ENCODE peak calls at places on chromosomes 5 and 9, in four cellular contexts. One of them, this sample, is unnamed.

GRCh38 chr5:140628711-140629110 is 4.3 kb downstream of the CD14 start:
- DNase-seq in ovary: no peak
- DNase-seq in WTC11: no peak
- DNase-seq in activated CD8-positive, alpha-beta T cell treated with anti-CD3 and anti-CD28 coated beads for 36 hours: no peak
- DNase-seq in this sample: no peak

GRCh38 chr5:151923865-151924264 is 786 bp downstream of the GLRA1 start:
- DNase-seq in WTC11: peak
- DNase-seq in activated CD8-positive, alpha-beta T cell treated with anti-CD3 and anti-CD28 coated beads for 36 hours: no peak
- DNase-seq in ovary: no peak
- DNase-seq in this sample: peak

GRCh38 chr9:100990605-100991381 is 37.7 kb upstream of the PLPPR1 start:
- DNase-seq in WTC11: no peak
- DNase-seq in activated CD8-positive, alpha-beta T cell treated with anti-CD3 and anti-CD28 coated beads for 36 hours: no peak
- DNase-seq in ovary: no peak
- DNase-seq in this sample: no peak

GRCh38 chr5:28009526-28010025 is 971.2 kb upstream of the CDH9 start:
- DNase-seq in ovary: no peak
- DNase-seq in WTC11: no peak
- DNase-seq in activated CD8-positive, alpha-beta T cell treated with anti-CD3 and anti-CD28 coated beads for 36 hours: no peak
- DNase-seq in this sample: no peak

GRCh38 chr5:125874057-125874456 is 549.2 kb upstream of the GRAMD2B start:
- DNase-seq in ovary: no peak
- DNase-seq in WTC11: no peak
- DNase-seq in activated CD8-positive, alpha-beta T cell treated with anti-CD3 and anti-CD28 coated beads for 36 hours: no peak
- DNase-seq in this sample: no peak

GRCh38 chr5:71922584-71923106 is 184.6 kb upstream of the MAP1B start:
- DNase-seq in activated CD8-positive, alpha-beta T cell treated with anti-CD3 and anti-CD28 coated beads for 36 hours: no peak
- DNase-seq in WTC11: no peak
- DNase-seq in ovary: no peak
- DNase-seq in this sample: no peak

GRCh38 chr5:141567513-141568117 is 51.2 kb downstream of the DIAPH1 start:
- DNase-seq in activated CD8-positive, alpha-beta T cell treated with anti-CD3 and anti-CD28 coated beads for 36 hours: no peak
- DNase-seq in ovary: no peak
- DNase-seq in WTC11: no peak
- DNase-seq in this sample: no peak

GRCh38 chr5:92810036-92810435 is 771.0 kb downstream of the NR2F1-AS1 start:
- DNase-seq in activated CD8-positive, alpha-beta T cell treated with anti-CD3 and anti-CD28 coated beads for 36 hours: no peak
- DNase-seq in WTC11: no peak
- DNase-seq in ovary: no peak
- DNase-seq in this sample: no peak

GRCh38 chr9:90939367-90939766 is 137.7 kb downstream of the SYK start:
- DNase-seq in ovary: no peak
- DNase-seq in WTC11: no peak
- DNase-seq in activated CD8-positive, alpha-beta T cell treated with anti-CD3 and anti-CD28 coated beads for 36 hours: no peak
- DNase-seq in this sample: no peak

GRCh38 chr9:113542016-113542415 is 78.5 kb downstream of the RGS3 start:
- DNase-seq in ovary: no peak
- DNase-seq in WTC11: no peak
- DNase-seq in activated CD8-positive, alpha-beta T cell treated with anti-CD3 and anti-CD28 coated beads for 36 hours: no peak
- DNase-seq in this sample: no peak

GRCh38 chr9:94928696-94929372 is 202.3 kb downstream of the AOPEP start:
- DNase-seq in ovary: no peak
- DNase-seq in WTC11: no peak
- DNase-seq in activated CD8-positive, alpha-beta T cell treated with anti-CD3 and anti-CD28 coated beads for 36 hours: no peak
- DNase-seq in this sample: no peak

GRCh38 chr5:177117441-177118045 is 16.0 kb upstream of the NSD1 start:
- DNase-seq in activated CD8-positive, alpha-beta T cell treated with anti-CD3 and anti-CD28 coated beads for 36 hours: no peak
- DNase-seq in ovary: no peak
- DNase-seq in WTC11: no peak
- DNase-seq in this sample: no peak

GRCh38 chr5:1056611-1057484 is 48.2 kb downstream of the NKD2 start:
- DNase-seq in WTC11: no peak
- DNase-seq in activated CD8-positive, alpha-beta T cell treated with anti-CD3 and anti-CD28 coated beads for 36 hours: no peak
- DNase-seq in ovary: no peak
- DNase-seq in this sample: no peak

DNA sequence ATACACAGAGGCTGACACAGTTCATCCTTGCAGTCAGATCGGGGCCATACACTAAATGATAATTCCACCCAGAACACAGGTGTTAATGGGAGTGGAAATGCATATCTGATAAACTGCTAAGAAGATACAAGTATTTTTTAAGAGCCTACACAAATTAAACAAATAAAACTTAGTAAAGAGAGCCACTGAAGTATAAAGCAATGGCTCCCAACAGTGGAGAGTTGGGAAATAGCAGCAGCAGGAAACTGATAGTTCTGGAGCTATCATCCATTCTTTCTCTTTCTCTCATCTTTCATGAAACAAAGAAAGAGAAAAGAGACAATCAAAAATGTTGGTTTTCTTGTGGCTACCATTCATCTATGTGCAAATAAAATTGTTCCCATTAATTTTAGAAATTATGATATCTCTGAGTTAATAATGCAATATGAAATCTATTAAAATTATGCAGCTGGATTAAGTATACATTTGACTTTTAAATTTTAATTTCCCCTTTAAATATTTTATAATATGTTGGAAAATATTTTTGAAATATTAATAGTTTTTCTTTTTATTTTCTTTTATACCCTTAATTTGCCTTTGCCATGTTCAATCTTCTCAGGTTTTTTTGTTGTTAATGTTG is 120.8 kb downstream of the EMB start:
- DNase-seq in WTC11: no peak
- DNase-seq in activated CD8-positive, alpha-beta T cell treated with anti-CD3 and anti-CD28 coated beads for 36 hours: no peak
- DNase-seq in ovary: no peak
- DNase-seq in this sample: no peak
- TF ChIP-seq CTCF in WTC11: no peak
- TF ChIP-seq CTCF in activated CD8-positive, alpha-beta T cell treated with anti-CD3 and anti-CD28 coated beads for 36 hours: no peak
- TF ChIP-seq CTCF in ovary: no peak
- TF ChIP-seq CTCF in this sample: no peak

GRCh38 chr9:136722093-136722968 is 10.0 kb downstream of the DIPK1B start:
- DNase-seq in WTC11: no peak
- DNase-seq in activated CD8-positive, alpha-beta T cell treated with anti-CD3 and anti-CD28 coated beads for 36 hours: no peak
- DNase-seq in ovary: no peak
- DNase-seq in this sample: no peak

GRCh38 chr9:136720251-136720886 is 8.0 kb downstream of the DIPK1B start:
- DNase-seq in activated CD8-positive, alpha-beta T cell treated with anti-CD3 and anti-CD28 coated beads for 36 hours: no peak
- DNase-seq in WTC11: no peak
- DNase-seq in ovary: no peak
- DNase-seq in this sample: no peak

GRCh38 chr9:136721339-136722092 is 9.1 kb downstream of the DIPK1B start:
- DNase-seq in WTC11: no peak
- DNase-seq in activated CD8-positive, alpha-beta T cell treated with anti-CD3 and anti-CD28 coated beads for 36 hours: no peak
- DNase-seq in ovary: no peak
- DNase-seq in this sample: no peak

GRCh38 chr9:136719212-136719880 is 7.0 kb downstream of the DIPK1B start:
- DNase-seq in activated CD8-positive, alpha-beta T cell treated with anti-CD3 and anti-CD28 coated beads for 36 hours: no peak
- DNase-seq in WTC11: no peak
- DNase-seq in ovary: no peak
- DNase-seq in this sample: no peak

DNA sequence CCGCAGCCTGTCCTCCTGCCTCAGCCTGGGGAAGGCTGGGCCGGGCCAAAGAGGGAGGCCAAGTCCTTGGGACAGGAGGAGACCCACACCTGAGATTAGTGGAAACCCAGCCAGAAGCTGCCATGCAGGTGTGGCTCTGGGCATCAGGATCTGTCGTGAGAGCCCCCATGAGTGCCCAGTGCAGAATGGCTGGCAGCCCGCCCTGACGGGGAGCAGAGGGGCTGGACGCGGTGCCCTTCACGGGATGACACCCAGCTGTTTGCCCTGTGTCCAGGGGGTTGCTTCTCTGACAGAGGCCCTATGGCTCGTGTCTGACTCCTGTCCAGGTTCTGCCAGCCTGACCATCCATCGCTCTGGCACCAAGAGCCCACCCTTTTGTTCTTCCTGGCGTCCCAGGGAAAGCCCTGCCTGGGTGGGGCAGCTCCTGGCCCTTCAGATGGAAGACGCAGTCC is 8.5 kb downstream of the DIPK1B start:
- DNase-seq in WTC11: no peak
- DNase-seq in ovary: no peak
- DNase-seq in activated CD8-positive, alpha-beta T cell treated with anti-CD3 and anti-CD28 coated beads for 36 hours: no peak
- DNase-seq in this sample: no peak
- TF ChIP-seq CTCF in WTC11: no peak
- TF ChIP-seq CTCF in ovary: no peak
- TF ChIP-seq CTCF in activated CD8-positive, alpha-beta T cell treated with anti-CD3 and anti-CD28 coated beads for 36 hours: no peak
- TF ChIP-seq CTCF in this sample: no peak

GRCh38 chr9:76699966-76700365 is 64.3 kb upstream of the PCA3 start:
- DNase-seq in ovary: no peak
- DNase-seq in WTC11: no peak
- DNase-seq in activated CD8-positive, alpha-beta T cell treated with anti-CD3 and anti-CD28 coated beads for 36 hours: no peak
- DNase-seq in this sample: no peak
- TF ChIP-seq CTCF in ovary: no peak
- TF ChIP-seq CTCF in WTC11: no peak
- TF ChIP-seq CTCF in activated CD8-positive, alpha-beta T cell treated with anti-CD3 and anti-CD28 coated beads for 36 hours: no peak
- TF ChIP-seq CTCF in this sample: no peak

GRCh38 chr9:105306533-105307140 is 62.2 kb downstream of the SLC44A1 start:
- DNase-seq in ovary: no peak
- DNase-seq in WTC11: no peak
- DNase-seq in activated CD8-positive, alpha-beta T cell treated with anti-CD3 and anti-CD28 coated beads for 36 hours: no peak
- DNase-seq in this sample: no peak

GRCh38 chr9:105308448-105309412 is 64.3 kb downstream of the SLC44A1 start:
- DNase-seq in ovary: no peak
- DNase-seq in WTC11: no peak
- DNase-seq in activated CD8-positive, alpha-beta T cell treated with anti-CD3 and anti-CD28 coated beads for 36 hours: no peak
- DNase-seq in this sample: no peak

GRCh38 chr9:105302728-105303127 is 58.3 kb downstream of the SLC44A1 start:
- DNase-seq in WTC11: no peak
- DNase-seq in ovary: no peak
- DNase-seq in activated CD8-positive, alpha-beta T cell treated with anti-CD3 and anti-CD28 coated beads for 36 hours: no peak
- DNase-seq in this sample: no peak

GRCh38 chr9:105307731-105308130 is 63.3 kb downstream of the SLC44A1 start:
- DNase-seq in WTC11: no peak
- DNase-seq in activated CD8-positive, alpha-beta T cell treated with anti-CD3 and anti-CD28 coated beads for 36 hours: no peak
- DNase-seq in ovary: no peak
- DNase-seq in this sample: no peak

DNA sequence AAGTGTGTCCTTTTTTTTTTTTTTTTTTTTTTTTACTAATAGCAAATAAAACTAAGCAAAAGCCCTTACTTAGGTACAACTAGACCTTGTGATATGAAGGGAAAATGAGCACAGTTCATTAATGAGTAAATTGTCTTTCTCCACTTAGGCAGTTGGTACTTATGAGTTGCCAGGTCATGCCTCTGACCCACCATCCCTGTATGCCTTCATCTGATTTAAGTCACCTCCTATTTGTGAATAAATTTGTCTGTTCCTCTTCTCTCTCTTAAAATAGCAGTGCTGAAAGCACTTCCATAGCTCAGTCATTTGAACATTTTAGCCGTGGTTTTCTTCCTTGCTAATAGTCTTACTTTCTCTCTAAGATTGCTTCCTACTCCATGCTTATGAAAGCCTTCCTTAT is 61.4 kb downstream of the SLC44A1 start:
- DNase-seq in ovary: no peak
- DNase-seq in WTC11: no peak
- DNase-seq in activated CD8-positive, alpha-beta T cell treated with anti-CD3 and anti-CD28 coated beads for 36 hours: no peak
- DNase-seq in this sample: no peak
- TF ChIP-seq CTCF in ovary: no peak
- TF ChIP-seq CTCF in WTC11: no peak
- TF ChIP-seq CTCF in activated CD8-positive, alpha-beta T cell treated with anti-CD3 and anti-CD28 coated beads for 36 hours: no peak
- TF ChIP-seq CTCF in this sample: no peak

GRCh38 chr9:30065888-30066287 is 2318.6 kb upstream of the ACO1 start:
- DNase-seq in ovary: no peak
- DNase-seq in WTC11: no peak
- DNase-seq in activated CD8-positive, alpha-beta T cell treated with anti-CD3 and anti-CD28 coated beads for 36 hours: no peak
- DNase-seq in this sample: no peak
- TF ChIP-seq CTCF in ovary: no peak
- TF ChIP-seq CTCF in WTC11: no peak
- TF ChIP-seq CTCF in activated CD8-positive, alpha-beta T cell treated with anti-CD3 and anti-CD28 coated beads for 36 hours: no peak
- TF ChIP-seq CTCF in this sample: no peak